ENCODE peak calls at places on chromosomes 1 and 21, in five cellular contexts. A is hepatocyte, F is left ventricle myocardium inferior, B is mesothelial cell of epicardium, C is B cell. Y is an unnamed sample.

GRCh38 chr1:117740461-117740860 is 134.6 kb downstream of the TENT5C start:
- DNase-seq in A (no peak), F (no peak), B (no peak), C (no peak), Y (no peak)

GRCh38 chr1:234669499-234669898 is 59.5 kb upstream of the IRF2BP2 start:
- DNase-seq in A (no peak), F (no peak), B (no peak), C (no peak), Y (no peak)

GRCh38 chr1:32769524-32770220 is 47.5 kb downstream of the YARS1 start:
- DNase-seq in A (no peak), F (no peak), B (no peak), C (no peak), Y (no peak)

GRCh38 chr1:226638001-226638601 is 89.5 kb downstream of the STUM start:
- DNase-seq in A (no peak), F (peak), B (no peak), C (no peak), Y (no peak)

GRCh38 chr1:58586296-58586695 is 9.2 kb upstream of the TACSTD2 start:
- DNase-seq in A (no peak), F (no peak), B (no peak), C (no peak), Y (no peak)

GRCh38 chr1:220878223-220879081 is 791 bp upstream of the HLX start:
- DNase-seq in A (no peak), F (peak), B (no peak), C (peak), Y (no peak)

GRCh38 chr21:38306833-38307232 is 50.0 kb downstream of the KCNJ15 start:
- DNase-seq in A (peak), F (no peak), B (no peak), C (no peak), Y (no peak)

GRCh38 chr1:45722809-45723208 is 27.6 kb downstream of the IPP start:
- DNase-seq in A (no peak), F (no peak), B (no peak), C (no peak), Y (no peak)

GRCh38 chr1:116987256-116987555 is 14.4 kb upstream of the CD101 start:
- DNase-seq in A (peak), F (no peak), B (no peak), C (no peak), Y (no peak)

GRCh38 chr1:10697621-10698160 is 98.8 kb downstream of the CASZ1 start:
- DNase-seq in A (no peak), F (no peak), B (no peak), C (no peak), Y (no peak)
- TF ChIP-seq CTCF in A (no peak), F (no peak), B (no peak), C (no peak), Y (no peak)

GRCh38 chr21:31119199-31119598 is 80.9 kb upstream of the KRTAP19-8 start:
- DNase-seq in A (no peak), F (no peak), B (no peak), C (no peak), Y (no peak)

GRCh38 chr21:31115249-31115648 is 77.0 kb upstream of the KRTAP19-8 start:
- DNase-seq in A (no peak), F (no peak), B (no peak), C (no peak), Y (no peak)

DNA sequence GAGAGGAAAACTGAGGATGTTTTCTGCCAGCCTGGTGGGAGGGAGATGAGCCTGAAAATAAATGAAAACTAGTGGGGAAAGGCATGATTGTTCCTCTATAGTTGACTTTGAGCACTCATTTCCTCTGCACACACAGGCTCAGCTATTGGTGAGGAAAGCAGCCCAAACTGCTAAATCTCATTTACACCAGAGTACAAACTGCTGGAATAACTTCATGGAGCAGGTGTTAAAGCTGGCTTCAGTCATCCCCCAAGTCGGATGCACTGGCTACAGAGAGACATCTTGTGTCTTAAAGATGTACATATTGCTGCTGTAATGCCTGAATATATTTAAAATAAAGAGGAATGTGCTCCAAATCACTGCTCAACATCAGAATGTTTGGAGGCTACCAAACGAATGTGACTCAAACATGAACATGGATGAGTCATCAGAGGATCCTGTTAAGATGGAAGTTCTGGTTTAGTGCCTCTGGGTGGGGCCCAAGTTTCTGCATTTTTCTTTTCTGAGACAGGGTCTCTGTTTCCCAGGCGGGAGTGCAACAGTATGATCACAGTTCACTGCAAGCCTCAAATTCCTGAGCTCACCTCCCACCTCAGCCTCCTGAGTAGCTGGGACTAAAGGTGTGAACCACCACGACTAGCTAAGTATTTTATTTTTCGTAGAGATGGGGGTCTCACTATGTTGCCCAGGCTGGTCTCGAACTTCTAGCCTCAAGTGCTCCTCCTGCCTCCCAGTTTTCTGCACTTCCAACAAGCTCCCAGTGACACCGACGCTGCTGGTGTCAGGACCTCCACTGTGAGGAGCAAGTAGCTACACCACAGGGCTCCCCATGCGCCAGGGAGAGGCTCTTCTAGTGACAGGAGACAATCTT is 79.0 kb upstream of the KRTAP19-8 start:
- DNase-seq in A (peak), F (no peak), B (no peak), C (no peak), Y (no peak)
- TF ChIP-seq CTCF in A (peak), F (no peak), B (no peak), C (no peak), Y (peak)

GRCh38 chr1:147597010-147597409 is 55.7 kb downstream of the BCL9 start:
- DNase-seq in A (no peak), F (no peak), B (no peak), C (no peak), Y (no peak)

GRCh38 chr1:147603986-147604385 is 62.7 kb downstream of the BCL9 start:
- DNase-seq in A (no peak), F (no peak), B (no peak), C (no peak), Y (no peak)

GRCh38 chr1:147598631-147599361 is 57.5 kb downstream of the BCL9 start:
- DNase-seq in A (peak), F (no peak), B (peak), C (peak), Y (no peak)

GRCh38 chr1:147600119-147601111 is 59.1 kb downstream of the BCL9 start:
- DNase-seq in A (peak), F (no peak), B (no peak), C (peak), Y (peak)

GRCh38 chr1:147599362-147600118 is 58.2 kb downstream of the BCL9 start:
- DNase-seq in A (peak), F (peak), B (peak), C (peak), Y (peak)
- TF ChIP-seq CTCF in A (no peak), F (no peak), B (no peak), C (no peak), Y (no peak)

DNA sequence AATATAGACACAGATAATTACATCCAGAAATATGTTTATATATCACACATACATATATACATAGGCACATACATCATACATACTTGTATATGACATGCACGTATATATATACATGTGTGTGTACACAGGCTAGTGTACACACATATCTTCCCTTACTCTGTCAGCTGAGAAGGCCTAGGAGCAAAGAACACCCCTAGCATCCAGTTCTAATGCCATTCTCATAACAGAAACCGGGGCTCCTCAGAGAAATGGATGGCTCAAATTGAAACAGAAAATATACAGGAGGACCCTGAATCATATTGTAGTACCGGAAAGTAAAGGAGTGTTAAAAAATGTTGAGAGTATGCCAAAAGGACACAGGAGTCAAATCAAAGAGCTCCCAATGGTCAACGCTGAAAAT is 19.7 kb upstream of the HYI start:
- DNase-seq in A (no peak), F (no peak), B (no peak), C (no peak), Y (no peak)
- TF ChIP-seq CTCF in A (no peak), F (no peak), B (no peak), C (no peak), Y (no peak)

GRCh38 chr1:23566304-23566703 is 7.0 kb upstream of the ID3 start:
- DNase-seq in A (no peak), F (no peak), B (no peak), C (no peak), Y (no peak)
- TF ChIP-seq CTCF in A (peak), F (no peak), B (no peak), C (no peak), Y (no peak)

GRCh38 chr1:212225871-212226302 is 59.3 kb upstream of the PPP2R5A start:
- DNase-seq in A (no peak), F (no peak), B (no peak), C (no peak), Y (no peak)

GRCh38 chr1:212226467-212226866 is 58.7 kb upstream of the PPP2R5A start:
- DNase-seq in A (no peak), F (no peak), B (no peak), C (no peak), Y (no peak)

GRCh38 chr1:212228076-212228475 is 57.1 kb upstream of the PPP2R5A start:
- DNase-seq in A (no peak), F (no peak), B (no peak), C (no peak), Y (no peak)

GRCh38 chr1:212224102-212224501 is 61.1 kb upstream of the PPP2R5A start:
- DNase-seq in A (no peak), F (no peak), B (no peak), C (no peak), Y (no peak)

GRCh38 chr1:212225416-212225815 is 59.8 kb upstream of the PPP2R5A start:
- DNase-seq in A (no peak), F (no peak), B (no peak), C (no peak), Y (no peak)
- TF ChIP-seq CTCF in A (no peak), F (no peak), B (no peak), C (no peak), Y (no peak)

DNA sequence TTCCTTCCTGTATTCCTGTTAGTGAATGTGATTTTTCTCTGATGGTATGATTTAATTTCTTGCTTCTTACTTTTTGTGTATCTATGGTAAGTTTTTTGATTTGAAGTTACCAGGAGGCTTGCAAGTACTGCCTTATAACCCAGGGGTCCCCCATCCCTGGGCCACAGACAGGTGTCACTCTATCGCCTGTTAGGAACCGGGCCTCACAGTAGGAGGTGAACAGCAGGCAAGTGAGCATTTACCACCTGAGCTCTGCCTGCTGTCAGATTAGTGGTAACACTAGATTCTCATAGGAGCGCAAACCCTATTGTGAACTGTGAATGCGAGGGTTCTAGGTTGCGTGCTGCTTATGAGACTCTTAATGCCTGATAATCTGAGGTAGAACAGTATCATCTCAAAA is 143.3 kb downstream of the RPS6KC1 start:
- DNase-seq in A (no peak), F (no peak), B (no peak), C (no peak), Y (no peak)
- TF ChIP-seq CTCF in A (no peak), F (no peak), B (no peak), C (no peak), Y (no peak)

GRCh38 chr1:110407260-110408210 is at the start of gene LAMTOR5:
- DNase-seq in A (peak), F (peak), B (peak), C (peak), Y (peak)
- TF ChIP-seq CTCF in A (no peak), F (no peak), B (no peak), C (peak), Y (no peak)

GRCh38 chr1:228457017-228457395 is 30.2 kb upstream of the RNF187 start:
- DNase-seq in A (no peak), F (no peak), B (no peak), C (no peak), Y (no peak)

GRCh38 chr1:228457396-228458176 is 29.6 kb upstream of the RNF187 start:
- DNase-seq in A (peak), F (peak), B (peak), C (peak), Y (peak)

GRCh38 chr1:228456252-228457016 is 30.7 kb upstream of the RNF187 start:
- DNase-seq in A (no peak), F (no peak), B (no peak), C (no peak), Y (no peak)

GRCh38 chr1:228454238-228454637 is 32.9 kb upstream of the RNF187 start:
- DNase-seq in A (no peak), F (no peak), B (no peak), C (no peak), Y (no peak)

GRCh38 chr1:228455715-228456114 is 31.5 kb upstream of the RNF187 start:
- DNase-seq in A (no peak), F (no peak), B (no peak), C (no peak), Y (no peak)
- TF ChIP-seq CTCF in A (peak), F (peak), B (no peak), C (no peak), Y (no peak)

Y was measured in CD14-positive monocyte.